ENCODE peak calls at places on chromosomes 6 and 20, in four cellular contexts. One of them, this sample, is unnamed.

GRCh38 chr6:108594640-108595039 is 33.9 kb downstream of the FOXO3 start:
- DNase-seq in stomach: peak
- DNase-seq in RWPE1: no peak
- DNase-seq in right lobe of liver: peak
- DNase-seq in this sample: no peak

GRCh38 chr6:7343546-7344475 is 30.8 kb upstream of the SSR1 start:
- DNase-seq in stomach: no peak
- DNase-seq in RWPE1: no peak
- DNase-seq in right lobe of liver: no peak
- DNase-seq in this sample: no peak

GRCh38 chr6:142746524-142746923 is 198.5 kb downstream of the HIVEP2 start:
- DNase-seq in stomach: no peak
- DNase-seq in RWPE1: no peak
- DNase-seq in right lobe of liver: no peak
- DNase-seq in this sample: peak

GRCh38 chr20:16271450-16271849 is 301.8 kb downstream of the KIF16B start:
- DNase-seq in stomach: no peak
- DNase-seq in RWPE1: no peak
- DNase-seq in right lobe of liver: no peak
- DNase-seq in this sample: no peak

GRCh38 chr20:9977629-9978028 is 57.2 kb upstream of the ANKEF1 start:
- DNase-seq in stomach: no peak
- DNase-seq in RWPE1: no peak
- DNase-seq in right lobe of liver: no peak
- DNase-seq in this sample: no peak

GRCh38 chr6:124741341-124741740 is 220.9 kb upstream of the RNF217 start:
- DNase-seq in stomach: no peak
- DNase-seq in RWPE1: peak
- DNase-seq in right lobe of liver: no peak
- DNase-seq in this sample: no peak

GRCh38 chr20:16346956-16347355 is 226.3 kb downstream of the KIF16B start:
- DNase-seq in stomach: no peak
- DNase-seq in RWPE1: no peak
- DNase-seq in right lobe of liver: no peak
- DNase-seq in this sample: no peak

GRCh38 chr6:11271637-11272036 is 39.2 kb upstream of the NEDD9 start:
- DNase-seq in stomach: no peak
- DNase-seq in RWPE1: no peak
- DNase-seq in right lobe of liver: no peak
- DNase-seq in this sample: no peak

GRCh38 chr6:8705435-8706020 is 270.2 kb upstream of the SLC35B3 start:
- DNase-seq in stomach: no peak
- DNase-seq in RWPE1: no peak
- DNase-seq in right lobe of liver: no peak
- DNase-seq in this sample: no peak

GRCh38 chr6:44105993-44106740 is 21.1 kb downstream of the MRPL14 start:
- DNase-seq in stomach: no peak
- DNase-seq in RWPE1: no peak
- DNase-seq in right lobe of liver: no peak
- DNase-seq in this sample: no peak

GRCh38 chr6:7728855-7729590 is 3.1 kb downstream of the BMP6 start:
- DNase-seq in stomach: no peak
- DNase-seq in RWPE1: no peak
- DNase-seq in right lobe of liver: no peak
- DNase-seq in this sample: peak

GRCh38 chr6:36488221-36488620 is 45.4 kb downstream of the KCTD20 start:
- DNase-seq in stomach: no peak
- DNase-seq in RWPE1: no peak
- DNase-seq in right lobe of liver: no peak
- DNase-seq in this sample: no peak

GRCh38 chr20:25356294-25356933 is 34.2 kb downstream of the ABHD12 start:
- DNase-seq in stomach: no peak
- DNase-seq in RWPE1: no peak
- DNase-seq in right lobe of liver: no peak
- DNase-seq in this sample: no peak

GRCh38 chr20:31496761-31497295 is 17.4 kb upstream of the HM13 start:
- DNase-seq in stomach: no peak
- DNase-seq in RWPE1: no peak
- DNase-seq in right lobe of liver: peak
- DNase-seq in this sample: no peak

GRCh38 chr6:106520711-106521367 is 108.5 kb downstream of the RTN4IP1 start:
- DNase-seq in stomach: peak
- DNase-seq in RWPE1: no peak
- DNase-seq in right lobe of liver: no peak
- DNase-seq in this sample: no peak

GRCh38 chr6:17584241-17584803 is 15.8 kb upstream of the FAM8A1 start:
- DNase-seq in stomach: no peak
- DNase-seq in RWPE1: peak
- DNase-seq in right lobe of liver: no peak
- DNase-seq in this sample: peak

GRCh38 chr6:41779336-41779735 is 364 bp downstream of the FRS3 start:
- DNase-seq in stomach: no peak
- DNase-seq in RWPE1: no peak
- DNase-seq in right lobe of liver: no peak
- DNase-seq in this sample: no peak

GRCh38 chr6:168916576-168917207 is 337.0 kb downstream of the THBS2 start:
- DNase-seq in stomach: peak
- DNase-seq in RWPE1: no peak
- DNase-seq in right lobe of liver: no peak
- DNase-seq in this sample: no peak

GRCh38 chr6:34901930-34902329 is 12.9 kb downstream of the ANKS1A start:
- DNase-seq in stomach: no peak
- DNase-seq in RWPE1: no peak
- DNase-seq in right lobe of liver: no peak
- DNase-seq in this sample: no peak

GRCh38 chr6:2828629-2829028 is 13.0 kb downstream of the SERPINB1 start:
- DNase-seq in stomach: no peak
- DNase-seq in RWPE1: no peak
- DNase-seq in right lobe of liver: no peak
- DNase-seq in this sample: no peak

GRCh38 chr6:15327271-15327670 is 81.4 kb downstream of the JARID2 start:
- DNase-seq in stomach: peak
- DNase-seq in RWPE1: no peak
- DNase-seq in right lobe of liver: no peak
- DNase-seq in this sample: no peak
- TF ChIP-seq CTCF in stomach: no peak
- TF ChIP-seq CTCF in RWPE1: no peak
- TF ChIP-seq CTCF in right lobe of liver: no peak
- TF ChIP-seq CTCF in this sample: no peak

DNA sequence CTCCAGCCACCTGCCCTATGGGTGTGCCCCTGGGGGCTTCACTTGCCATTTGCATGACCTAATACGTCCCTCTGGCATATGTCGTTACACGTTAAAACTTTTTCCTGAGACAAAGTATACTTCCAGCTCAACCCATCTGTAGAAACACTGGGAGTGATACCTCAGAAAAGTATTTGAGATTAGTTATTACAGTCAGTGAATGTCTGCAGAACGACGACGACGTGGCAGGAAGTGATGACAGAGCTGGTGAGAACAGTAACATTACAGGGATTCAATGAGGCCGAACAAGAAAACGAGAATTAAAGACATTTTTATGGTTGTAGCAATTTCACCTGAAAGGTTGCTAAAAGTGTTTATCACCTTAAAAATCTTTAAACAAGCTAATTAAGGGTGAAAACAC is 40.2 kb downstream of the SASH1 start:
- DNase-seq in stomach: no peak
- DNase-seq in RWPE1: no peak
- DNase-seq in right lobe of liver: no peak
- DNase-seq in this sample: no peak
- TF ChIP-seq CTCF in stomach: no peak
- TF ChIP-seq CTCF in RWPE1: no peak
- TF ChIP-seq CTCF in right lobe of liver: no peak
- TF ChIP-seq CTCF in this sample: no peak

DNA sequence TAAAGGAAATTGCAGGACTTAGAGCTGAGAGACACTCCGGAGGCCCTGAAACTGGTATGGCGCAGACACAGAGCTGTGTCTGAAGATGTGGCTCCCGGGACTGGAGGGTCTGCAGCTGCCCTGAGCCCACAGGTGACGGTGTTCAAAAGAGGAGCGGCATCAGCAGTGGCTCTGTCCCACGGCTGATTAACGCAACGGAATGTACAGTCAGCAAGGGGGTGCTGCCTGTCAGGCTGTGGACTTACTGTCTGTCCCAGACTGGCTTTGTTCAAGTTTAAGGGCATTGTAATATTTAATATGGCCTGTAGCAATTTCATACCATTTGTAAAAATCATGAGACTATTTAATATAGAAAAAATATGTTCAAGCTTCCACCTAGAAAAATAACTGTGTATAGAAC is 228.0 kb upstream of the TAB2 start:
- DNase-seq in stomach: no peak
- DNase-seq in RWPE1: no peak
- DNase-seq in right lobe of liver: no peak
- DNase-seq in this sample: no peak
- TF ChIP-seq CTCF in stomach: no peak
- TF ChIP-seq CTCF in RWPE1: no peak
- TF ChIP-seq CTCF in right lobe of liver: no peak
- TF ChIP-seq CTCF in this sample: no peak

GRCh38 chr20:39066464-39066863 is 104.3 kb downstream of the DHX35 start:
- DNase-seq in stomach: no peak
- DNase-seq in RWPE1: no peak
- DNase-seq in right lobe of liver: no peak
- DNase-seq in this sample: peak
- TF ChIP-seq CTCF in stomach: no peak
- TF ChIP-seq CTCF in RWPE1: no peak
- TF ChIP-seq CTCF in right lobe of liver: no peak
- TF ChIP-seq CTCF in this sample: peak